ENCODE peak calls at places on chromosomes 11 and 22, in six cellular contexts. O, Y, H, X, R and K are unnamed samples.

GRCh38 chr11:13881176-13881680 is 81.3 kb upstream of the SPON1 start:
- DNase-seq in O (no peak), Y (no peak), H (no peak), X (no peak), R (no peak), K (no peak)

GRCh38 chr22:17446704-17447103 is 77.4 kb downstream of the CECR2 start:
- DNase-seq in O (no peak), Y (no peak), H (no peak), X (no peak), R (no peak), K (no peak)

GRCh38 chr11:95363710-95364109 is 132.7 kb upstream of the SESN3 start:
- DNase-seq in O (no peak), Y (no peak), H (no peak), X (no peak), R (no peak), K (peak; percentile 87)

GRCh38 chr22:44727148-44727547 is 25.1 kb downstream of the PRR5 start:
- DNase-seq in O (no peak), Y (no peak), H (no peak), X (no peak), R (no peak), K (no peak)

GRCh38 chr22:17369553-17370035 is 334 bp downstream of the CECR2 start:
- DNase-seq in O (no peak), Y (peak; percentile 19), H (peak; percentile 66), X (no peak), R (no peak), K (peak; percentile 45)

GRCh38 chr11:2663915-2664314 is 35.9 kb downstream of the KCNQ1OT1 start:
- DNase-seq in O (no peak), Y (no peak), H (no peak), X (no peak), R (no peak), K (no peak)

GRCh38 chr11:125079151-125079877 is 16.2 kb downstream of the SLC37A2 start:
- DNase-seq in O (no peak), Y (no peak), H (no peak), X (no peak), R (no peak), K (no peak)

GRCh38 chr11:9330387-9331384 is 16.3 kb upstream of the TMEM41B start:
- DNase-seq in O (no peak), Y (no peak), H (no peak), X (peak; percentile 67), R (no peak), K (no peak)

GRCh38 chr11:111814567-111814966 is 48.4 kb upstream of the PPP2R1B start:
- DNase-seq in O (no peak), Y (no peak), H (no peak), X (no peak), R (no peak), K (no peak)

GRCh38 chr11:67293090-67293489 is 4.0 kb downstream of the ANKRD13D start:
- DNase-seq in O (no peak), Y (no peak), H (no peak), X (no peak), R (no peak), K (no peak)

GRCh38 chr11:46298699-46299424 is 21.4 kb downstream of the CREB3L1 start:
- DNase-seq in O (no peak), Y (no peak), H (no peak), X (no peak), R (no peak), K (no peak)